ENCODE peak calls at places on chromosomes 2 and 18, in nine cellular contexts. M is breast epithelium, I is esophagus squamous epithelium, U is A549, C is GM12892, B is stomach, W is gastrocnemius medialis, L is prostate gland, Q is HCT116. R is an unnamed sample.

GRCh38 chr2:162280654-162281053 is 37.4 kb upstream of the FAP start:
- DNase-seq in C (no peak), I (no peak), M (no peak), Q (no peak), B (no peak), L (no peak), U (no peak), W (no peak), R (no peak)

GRCh38 chr2:135473567-135473966 is 57.5 kb downstream of the ZRANB3 start:
- DNase-seq in U (peak; percentile 27), M (no peak), B (no peak), I (no peak), C (peak; percentile 8), W (peak; percentile 24), Q (no peak), L (no peak), R (peak; percentile 53)

GRCh38 chr2:15912203-15912602 is 28.1 kb upstream of the MYCN start:
- DNase-seq in U (peak; percentile 76), C (no peak), B (no peak), L (peak; percentile 68), Q (no peak), I (no peak), M (peak; percentile 82), W (peak; percentile 73), R (no peak)

GRCh38 chr18:37396981-37397720 is 168.4 kb downstream of the CELF4 start:
- DNase-seq in Q (no peak), M (no peak), W (no peak), I (no peak), C (no peak), U (no peak), B (no peak), L (no peak), R (no peak)

GRCh38 chr18:49921278-49922037 is 108.1 kb upstream of the ACAA2 start:
- DNase-seq in C (no peak), L (no peak), Q (no peak), U (no peak), B (no peak), I (no peak), M (no peak), W (no peak), R (no peak)

GRCh38 chr2:54348672-54349071 is 92.6 kb upstream of the TSPYL6 start:
- DNase-seq in L (no peak), W (no peak), M (no peak), I (no peak), U (no peak), C (no peak), B (no peak), Q (no peak), R (no peak)

GRCh38 chr2:17615728-17616351 is 75.3 kb downstream of the VSNL1 start:
- DNase-seq in L (no peak), C (no peak), I (no peak), B (no peak), Q (peak; percentile 86), M (peak; percentile 50), U (no peak), W (no peak), R (no peak)

GRCh38 chr18:67608909-67609308 is 92.4 kb upstream of the DSEL start:
- DNase-seq in C (no peak), M (no peak), B (no peak), L (no peak), Q (no peak), U (no peak), I (no peak), W (no peak), R (no peak)

GRCh38 chr2:212520340-212520739 is 18.3 kb downstream of the ERBB4 start:
- DNase-seq in W (no peak), I (no peak), M (no peak), B (no peak), U (peak; percentile 20), L (no peak), C (no peak), Q (peak; percentile 7), R (no peak)

GRCh38 chr2:163633296-163633695 is 102.5 kb downstream of the FIGN start:
- DNase-seq in Q (no peak), B (no peak), U (no peak), L (no peak), W (no peak), C (no peak), M (no peak), I (no peak), R (no peak)

GRCh38 chr2:61566566-61566965 is 28.4 kb upstream of the XPO1 start:
- DNase-seq in U (no peak), I (no peak), C (no peak), B (no peak), Q (no peak), W (no peak), M (no peak), L (no peak), R (no peak)

DNA sequence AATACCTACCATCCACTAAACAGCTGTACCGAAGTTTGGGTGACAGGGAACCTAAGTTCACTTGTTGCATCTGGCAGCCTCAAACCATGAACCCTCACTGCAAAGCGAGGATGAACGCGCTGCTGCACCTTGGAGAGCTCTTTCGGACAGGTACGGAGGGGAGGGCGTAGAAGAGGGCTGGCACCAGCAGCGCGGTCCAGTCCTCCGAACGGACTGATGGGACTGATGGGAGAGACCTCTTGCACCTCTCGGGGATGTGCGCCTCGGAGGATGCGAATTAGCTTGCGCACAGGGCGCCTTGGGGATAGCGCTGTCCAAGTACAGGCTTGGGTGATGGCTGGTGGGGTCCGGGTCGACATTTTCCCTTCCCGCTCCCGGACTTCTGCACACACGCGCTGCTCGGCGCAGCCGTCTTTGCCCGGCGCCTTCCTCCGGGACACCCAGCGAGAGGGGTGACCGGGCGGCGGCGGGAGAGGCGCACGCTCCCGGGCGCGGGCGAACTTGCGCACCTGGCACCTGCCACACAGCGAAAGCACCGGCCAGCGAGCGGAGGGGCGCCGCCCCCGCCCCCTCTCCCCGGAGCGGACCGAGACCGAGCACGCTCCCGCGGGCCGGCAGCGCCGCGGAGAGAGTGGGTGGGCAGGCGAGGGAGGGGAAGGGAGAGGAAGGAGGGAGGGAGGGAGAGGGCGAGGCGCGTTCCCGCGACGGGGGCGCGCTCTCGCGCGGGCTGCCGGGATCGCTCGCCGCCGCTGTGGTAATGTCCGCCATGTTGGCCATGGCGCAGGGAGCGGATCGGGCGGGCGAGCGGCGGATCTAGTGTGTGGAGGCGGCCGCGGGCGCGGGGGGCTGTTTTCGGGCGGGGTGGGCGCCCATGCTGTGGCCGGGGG is at the start of gene EPC2:
- DNase-seq in C (peak; percentile 62), Q (peak; percentile 67), U (peak; percentile 84), B (peak; percentile 91), L (peak; percentile 87), W (peak; percentile 83), I (peak; percentile 27), M (peak; percentile 71), R (peak; percentile 90)
- TF ChIP-seq POLR2A in C (peak; percentile 87), Q (no peak), U (peak; percentile 73), B (no peak), L (peak; percentile 58), W (peak; percentile 44), I (peak; percentile 59), M (no peak), R (peak; percentile 46)

DNA sequence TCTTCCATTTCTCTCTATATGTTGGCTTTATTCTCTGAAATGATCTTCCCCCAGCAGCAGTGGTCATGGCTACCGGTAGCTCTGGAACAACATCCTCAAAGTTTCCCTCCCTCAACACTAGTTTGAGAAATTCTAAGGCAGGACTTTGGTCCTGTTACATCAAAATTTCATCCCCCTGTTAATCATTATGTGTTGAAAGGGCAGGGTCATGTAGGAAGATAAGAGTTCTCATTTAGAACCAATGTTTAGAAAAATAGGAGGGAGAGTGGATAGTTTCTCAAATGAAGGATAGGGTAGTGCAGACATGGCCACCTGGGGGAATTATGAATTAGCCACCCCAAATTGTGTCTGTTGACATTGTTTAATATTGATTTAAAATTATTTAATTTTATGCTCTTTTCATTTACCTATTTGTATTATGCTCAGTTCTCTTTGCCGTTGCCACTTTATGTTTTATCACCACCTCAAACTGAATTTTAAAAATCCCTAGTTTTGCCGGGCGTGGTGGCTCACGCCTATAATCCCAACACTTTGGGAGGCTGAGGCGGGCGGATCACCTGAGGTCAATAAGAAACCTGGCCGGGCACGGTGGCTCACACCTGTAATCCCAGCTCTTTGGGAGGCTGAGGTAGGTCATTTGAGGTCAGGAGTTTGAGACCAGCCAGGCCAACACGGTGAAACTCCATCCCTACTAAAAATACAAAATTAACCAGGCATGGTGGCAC is 22.3 kb downstream of the EML4 start:
- DNase-seq in L (no peak), W (no peak), M (no peak), B (no peak), U (peak; percentile 65), I (no peak), C (no peak), Q (no peak), R (no peak)
- TF ChIP-seq POLR2A in L (no peak), W (no peak), M (no peak), B (no peak), U (no peak), I (no peak), C (no peak), Q (no peak), R (no peak)

GRCh38 chr2:9135804-9136558 is 70.6 kb upstream of the ASAP2 start:
- DNase-seq in C (no peak), M (no peak), U (no peak), I (no peak), Q (no peak), W (no peak), B (no peak), L (no peak), R (no peak)

GRCh38 chr2:9140570-9141378 is 65.8 kb upstream of the ASAP2 start:
- DNase-seq in C (no peak), Q (no peak), I (no peak), B (no peak), U (no peak), M (no peak), W (no peak), L (no peak), R (no peak)

GRCh38 chr2:9139491-9140443 is 66.8 kb upstream of the ASAP2 start:
- DNase-seq in M (no peak), L (peak; percentile 51), Q (peak; percentile 40), I (no peak), C (peak; percentile 58), U (peak; percentile 66), B (peak; percentile 84), W (peak; percentile 38), R (peak; percentile 61)

GRCh38 chr2:9136997-9137819 is 69.4 kb upstream of the ASAP2 start:
- DNase-seq in Q (no peak), W (no peak), B (peak; percentile 77), L (no peak), U (no peak), C (no peak), M (no peak), I (no peak), R (no peak)

DNA sequence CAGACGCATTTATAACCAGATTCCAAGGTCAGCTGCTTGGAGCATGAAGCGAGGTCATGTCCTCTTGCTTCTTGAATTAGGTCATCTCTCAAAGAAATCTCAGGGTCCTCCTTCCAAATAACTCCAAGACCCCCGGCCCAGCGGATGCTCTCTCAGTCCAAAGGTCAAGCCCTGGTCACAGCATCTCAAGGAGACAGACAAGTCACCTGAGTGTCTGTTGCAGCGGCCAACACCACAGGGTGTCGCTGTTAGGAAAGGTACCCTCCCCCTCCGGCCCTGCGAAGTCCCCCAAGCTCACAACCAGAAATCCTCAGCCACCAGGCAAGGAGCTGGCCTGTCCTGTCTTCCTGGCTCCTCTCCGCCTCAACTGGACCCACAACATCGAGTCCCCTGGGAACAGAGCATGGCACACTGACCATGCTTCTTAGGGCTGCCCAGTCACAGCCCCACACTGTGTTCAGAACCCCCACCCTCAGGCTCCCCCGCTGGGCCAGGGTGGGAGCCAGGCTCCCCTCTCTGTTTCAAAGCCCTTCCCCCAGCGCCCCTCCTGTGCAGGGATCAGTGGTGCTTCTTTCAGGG is 68.0 kb upstream of the ASAP2 start:
- DNase-seq in C (no peak), B (no peak), I (no peak), M (no peak), L (no peak), Q (no peak), W (no peak), U (peak; percentile 61), R (peak; percentile 26)
- TF ChIP-seq POLR2A in C (no peak), B (no peak), I (no peak), M (no peak), L (no peak), Q (no peak), W (no peak), U (no peak), R (no peak)

GRCh38 chr2:230411484-230412368 is 4.3 kb upstream of the SP100 start:
- DNase-seq in C (peak; percentile 69), L (peak; percentile 48), Q (no peak), M (no peak), W (peak; percentile 43), B (peak; percentile 64), U (peak; percentile 30), I (no peak), R (peak; percentile 85)
- TF ChIP-seq POLR2A in C (peak; percentile 70), L (peak; percentile 36), Q (no peak), M (no peak), W (peak; percentile 43), B (no peak), U (no peak), I (peak; percentile 67), R (peak; percentile 88)

R was measured in erythroblast.